ENCODE peak calls at places on chromosomes 1 and 21, in seven cellular contexts. O is NCI-H2081; L is stimulated activated CD4-positive, alpha-beta T cell treated with anti-CD3 and anti-CD28 coated beads, TNF-alpha, amount 100 ng/mL, for 4 hours; T is activated CD4-positive, alpha-beta T cell treated with anti-CD3 and anti-CD28 coated beads, Interleukin-2, amount 10 ng/mL, durations not matched to agents 7 days and 5 days; M is H7; X is kidney tubule cell; C is KBM-7. B is an unnamed sample.

GRCh38 chr1:20261095-20261494 is 29.6 kb upstream of the VWA5B1 start:
- DNase-seq in X (no peak), L (no peak), C (no peak), M (no peak), T (no peak), O (no peak), B (no peak)

GRCh38 chr1:94993931-94994645 is 67.2 kb upstream of the CNN3 start:
- DNase-seq in M (no peak), X (no peak), C (no peak), L (no peak), T (no peak), O (no peak), B (no peak)

GRCh38 chr1:223231011-223231572 is 88.0 kb upstream of the TLR5 start:
- DNase-seq in M (no peak), O (no peak), L (no peak), T (no peak), C (no peak), X (no peak), B (no peak)

GRCh38 chr1:112508242-112509004 is at the start of gene WNT2B:
- DNase-seq in M (peak), X (no peak), T (peak), C (peak), O (peak), L (peak), B (peak)

GRCh38 chr1:31712625-31713024 is 8.8 kb upstream of the COL16A1 start:
- DNase-seq in O (no peak), T (no peak), L (no peak), X (peak), C (no peak), M (no peak), B (no peak)

GRCh38 chr1:228440761-228441500 is 24.3 kb upstream of the TRIM17 start:
- DNase-seq in C (no peak), M (no peak), O (no peak), T (no peak), L (no peak), X (no peak), B (no peak)

GRCh38 chr1:9689971-9690381 is 38.4 kb downstream of the PIK3CD start:
- DNase-seq in M (peak), L (no peak), C (no peak), T (peak), X (peak), O (no peak), B (no peak)

GRCh38 chr21:35190201-35190701 is 141.1 kb upstream of the RUNX1 start:
- DNase-seq in M (no peak), T (no peak), L (no peak), O (no peak), X (peak), C (no peak), B (no peak)

GRCh38 chr21:43609501-43610340 is 49.6 kb downstream of the HSF2BP start:
- DNase-seq in C (no peak), M (no peak), L (no peak), T (no peak), O (peak), X (peak), B (no peak)

GRCh38 chr1:228457017-228457395 is 30.2 kb upstream of the RNF187 start:
- DNase-seq in L (peak), O (peak), T (no peak), X (no peak), C (no peak), M (no peak), B (no peak)

GRCh38 chr1:117794073-117794472 is 135.3 kb downstream of the GDAP2 start:
- DNase-seq in C (no peak), X (peak), L (no peak), O (no peak), M (no peak), T (no peak), B (no peak)

GRCh38 chr1:115062542-115063004 is 26.7 kb downstream of the TSPAN2 start:
- DNase-seq in C (peak), O (no peak), T (peak), L (peak), X (peak), M (no peak), B (no peak)

GRCh38 chr21:37642493-37642892 is 273.8 kb downstream of the KCNJ6 start:
- DNase-seq in X (peak), C (peak), O (peak), L (no peak), T (peak), M (peak), B (peak)

GRCh38 chr1:42335809-42336518 is 929 bp upstream of the FOXJ3 start:
- DNase-seq in O (peak), C (no peak), M (no peak), L (no peak), X (peak), T (no peak), B (no peak)

GRCh38 chr1:220363196-220363831 is 91.1 kb upstream of the RAB3GAP2 start:
- DNase-seq in L (no peak), X (no peak), O (peak), T (no peak), C (no peak), M (no peak), B (no peak)

GRCh38 chr21:33655591-33656221 is 13.4 kb downstream of the ITSN1 start:
- DNase-seq in X (peak), T (no peak), L (no peak), O (no peak), C (no peak), M (no peak), B (no peak)

B was measured in erythroblast.